ENCODE peak calls at places on chromosomes 6 and 20, in four cellular contexts. One of them, this sample, is unnamed. For H3K4me1, the result is how much of the 10 kb centered on the place peaks cover.

GRCh38 chr6:73207221-73207837 is 18.0 kb downstream of the KHDC1L start:
- DNase-seq in heart left ventricle: no peak
- DNase-seq in K562: no peak
- DNase-seq in A549: no peak
- DNase-seq in this sample: no peak

GRCh38 chr20:50260480-50261221 is 70.0 kb downstream of the CEBPB start:
- DNase-seq in heart left ventricle: no peak
- DNase-seq in K562: peak
- DNase-seq in A549: no peak
- DNase-seq in this sample: no peak

GRCh38 chr20:5734559-5735137 is 15.6 kb upstream of the SHLD1 start:
- DNase-seq in heart left ventricle: no peak
- DNase-seq in K562: no peak
- DNase-seq in A549: no peak
- DNase-seq in this sample: no peak

GRCh38 chr6:111533087-111533784 is 50.2 kb upstream of the REV3L start:
- DNase-seq in heart left ventricle: no peak
- DNase-seq in K562: no peak
- DNase-seq in A549: no peak
- DNase-seq in this sample: no peak

GRCh38 chr6:152457949-152458624 is 179.1 kb downstream of the SYNE1 start:
- DNase-seq in heart left ventricle: no peak
- DNase-seq in K562: no peak
- DNase-seq in A549: no peak
- DNase-seq in this sample: no peak

GRCh38 chr6:1665214-1665613 is 55.5 kb downstream of the FOXC1 start:
- DNase-seq in heart left ventricle: no peak
- DNase-seq in K562: no peak
- DNase-seq in A549: no peak
- DNase-seq in this sample: no peak

GRCh38 chr20:57555457-57556184 is 5.3 kb upstream of the PCK1 start:
- DNase-seq in heart left ventricle: no peak
- DNase-seq in K562: no peak
- DNase-seq in A549: no peak
- DNase-seq in this sample: no peak

GRCh38 chr20:35093245-35093884 is 758 bp upstream of the TRPC4AP start:
- DNase-seq in heart left ventricle: no peak
- DNase-seq in K562: no peak
- DNase-seq in A549: peak
- DNase-seq in this sample: no peak

GRCh38 chr6:39453236-39453635 is 130.7 kb upstream of the KCNK16 start:
- DNase-seq in heart left ventricle: no peak
- DNase-seq in K562: no peak
- DNase-seq in A549: no peak
- DNase-seq in this sample: no peak

GRCh38 chr6:30570263-30570662 is 979 bp upstream of the ABCF1 start:
- DNase-seq in heart left ventricle: no peak
- DNase-seq in K562: no peak
- DNase-seq in A549: no peak
- DNase-seq in this sample: no peak

GRCh38 chr6:154937306-154938244 is 57.5 kb upstream of the TIAM2 start:
- DNase-seq in heart left ventricle: no peak
- DNase-seq in K562: no peak
- DNase-seq in A549: no peak
- DNase-seq in this sample: peak

GRCh38 chr6:89034586-89035251 is 45.8 kb upstream of the PNRC1 start:
- DNase-seq in heart left ventricle: no peak
- DNase-seq in K562: no peak
- DNase-seq in A549: no peak
- DNase-seq in this sample: no peak

GRCh38 chr6:151300267-151300930 is 60.6 kb downstream of the AKAP12 start:
- DNase-seq in heart left ventricle: no peak
- DNase-seq in K562: no peak
- DNase-seq in A549: no peak
- DNase-seq in this sample: no peak

GRCh38 chr6:90286884-90287488 is 9.7 kb downstream of the BACH2 start:
- DNase-seq in heart left ventricle: no peak
- DNase-seq in K562: peak
- DNase-seq in A549: peak
- DNase-seq in this sample: no peak

GRCh38 chr6:111804627-111805235 is 68.5 kb downstream of the FYN start:
- DNase-seq in heart left ventricle: no peak
- DNase-seq in K562: peak
- DNase-seq in A549: no peak
- DNase-seq in this sample: peak

GRCh38 chr6:81242634-81243033 is 509.8 kb downstream of the TENT5A start:
- DNase-seq in heart left ventricle: no peak
- DNase-seq in K562: no peak
- DNase-seq in A549: no peak
- DNase-seq in this sample: no peak

GRCh38 chr6:169837529-169838250 is 86.3 kb downstream of the ERMARD start:
- DNase-seq in heart left ventricle: no peak
- DNase-seq in K562: no peak
- DNase-seq in A549: no peak
- DNase-seq in this sample: no peak

GRCh38 chr6:114323784-114324183 is 19.0 kb downstream of the HS3ST5 start:
- DNase-seq in heart left ventricle: no peak
- DNase-seq in K562: no peak
- DNase-seq in A549: no peak
- DNase-seq in this sample: no peak

DNA sequence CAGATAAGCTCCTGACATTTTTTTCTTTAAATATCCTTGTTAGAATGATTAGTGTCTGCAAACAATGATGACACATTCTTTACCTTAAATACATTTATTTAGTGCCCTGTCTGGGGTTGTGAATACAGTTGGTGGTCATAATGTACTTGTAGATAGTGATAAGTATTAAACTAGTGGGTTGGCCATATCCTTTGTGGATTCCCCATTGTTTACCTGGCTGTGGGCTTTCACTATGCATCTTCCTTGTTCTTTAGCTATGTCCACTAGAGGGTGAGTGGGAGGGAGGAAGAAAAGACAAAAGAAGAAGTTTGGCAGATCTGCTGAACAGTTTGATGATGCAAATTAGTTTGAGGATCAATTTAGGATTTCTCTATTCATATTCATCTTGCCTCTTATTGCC is 15.7 kb downstream of the HS3ST5 start:
- DNase-seq in heart left ventricle: no peak
- DNase-seq in K562: no peak
- DNase-seq in A549: no peak
- DNase-seq in this sample: no peak
- H3K4me1 ChIP-seq in heart left ventricle: under half
- H3K4me1 ChIP-seq in K562: under half
- H3K4me1 ChIP-seq in A549: under half
- H3K4me1 ChIP-seq in this sample: under half

GRCh38 chr6:137878810-137879285 is 11.8 kb downstream of the TNFAIP3 start:
- DNase-seq in heart left ventricle: peak
- DNase-seq in K562: no peak
- DNase-seq in A549: no peak
- DNase-seq in this sample: no peak
- H3K4me1 ChIP-seq in heart left ventricle: under half
- H3K4me1 ChIP-seq in K562: under half
- H3K4me1 ChIP-seq in A549: under half
- H3K4me1 ChIP-seq in this sample: under half

GRCh38 chr20:63617876-63618265 is 9.0 kb downstream of the GMEB2 start:
- DNase-seq in heart left ventricle: no peak
- DNase-seq in K562: no peak
- DNase-seq in A549: no peak
- DNase-seq in this sample: no peak
- H3K4me1 ChIP-seq in heart left ventricle: under half
- H3K4me1 ChIP-seq in K562: under half
- H3K4me1 ChIP-seq in A549: under half
- H3K4me1 ChIP-seq in this sample: under half

GRCh38 chr20:59123677-59124060 is 40.0 kb upstream of the ZNF831 start:
- DNase-seq in heart left ventricle: no peak
- DNase-seq in K562: no peak
- DNase-seq in A549: no peak
- DNase-seq in this sample: no peak
- H3K4me1 ChIP-seq in heart left ventricle: under half
- H3K4me1 ChIP-seq in K562: under half
- H3K4me1 ChIP-seq in A549: under half
- H3K4me1 ChIP-seq in this sample: under half

DNA sequence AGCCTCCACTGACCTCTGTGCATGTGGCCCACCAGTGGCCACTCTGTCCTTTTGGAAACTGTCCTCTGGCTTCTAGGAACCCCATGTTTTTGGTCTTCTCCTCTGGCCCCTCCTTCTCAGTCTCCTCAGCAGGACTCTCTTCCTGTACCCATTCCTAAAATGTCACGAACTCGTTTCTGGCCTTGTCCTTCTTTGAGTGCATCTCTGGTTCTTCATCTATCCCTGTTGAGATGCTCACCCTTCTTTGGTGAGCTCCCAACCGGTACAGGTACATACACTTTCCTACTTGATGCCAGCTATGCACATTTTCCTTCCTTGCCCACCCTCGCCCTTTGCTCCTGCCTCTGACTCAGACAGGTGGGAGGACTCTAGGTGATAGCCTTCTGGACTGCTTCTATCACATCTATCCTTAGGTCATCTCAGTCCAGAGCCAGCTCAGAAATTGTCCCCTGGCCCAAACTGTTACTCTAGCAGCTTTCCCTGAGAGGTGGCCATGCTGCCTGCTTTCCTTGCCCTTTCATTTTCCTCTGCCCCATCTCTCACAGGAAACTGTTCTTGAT is 14.8 kb upstream of the NNAT start:
- DNase-seq in heart left ventricle: no peak
- DNase-seq in K562: no peak
- DNase-seq in A549: no peak
- DNase-seq in this sample: no peak
- H3K4me1 ChIP-seq in heart left ventricle: under half
- H3K4me1 ChIP-seq in K562: under half
- H3K4me1 ChIP-seq in A549: under half
- H3K4me1 ChIP-seq in this sample: under half

DNA sequence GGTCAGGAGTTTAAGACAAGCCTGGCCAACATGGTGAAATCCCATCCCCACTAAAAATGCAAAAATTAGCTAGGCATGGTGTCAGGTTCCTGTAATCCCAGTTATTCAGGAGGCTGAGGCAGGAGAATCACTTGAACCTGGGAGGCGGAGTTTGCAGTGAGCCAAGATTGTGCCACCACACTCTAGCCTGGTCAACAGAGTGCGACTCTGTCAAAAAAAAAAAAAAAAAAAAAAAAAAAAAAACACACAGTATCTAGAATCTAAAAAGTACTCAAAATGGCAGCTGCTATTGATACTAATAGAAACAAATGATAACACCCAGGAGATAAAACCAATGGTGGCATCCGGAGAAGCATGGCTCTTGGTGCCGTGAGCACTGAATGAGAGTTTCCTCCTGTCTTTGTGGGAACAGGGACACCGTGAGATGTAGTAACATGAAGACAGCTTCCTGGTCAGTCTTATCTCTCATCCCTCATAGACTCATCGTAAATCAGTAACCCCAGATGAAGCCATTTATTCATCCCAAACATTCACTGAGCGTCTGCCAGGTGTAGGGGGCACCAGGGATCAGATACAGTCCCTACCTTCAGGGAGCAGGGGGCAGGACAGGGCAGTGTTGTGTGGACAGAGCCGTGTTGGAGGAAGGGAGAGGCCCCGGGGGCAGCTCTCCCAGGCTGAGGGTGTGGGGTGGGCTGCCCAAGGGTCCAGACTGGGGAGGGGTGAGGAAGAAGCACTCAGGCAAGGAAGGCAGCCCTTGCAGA is 66.1 kb downstream of the SYNJ2 start:
- DNase-seq in heart left ventricle: no peak
- DNase-seq in K562: no peak
- DNase-seq in A549: no peak
- DNase-seq in this sample: no peak
- H3K4me1 ChIP-seq in heart left ventricle: under half
- H3K4me1 ChIP-seq in K562: under half
- H3K4me1 ChIP-seq in A549: under half
- H3K4me1 ChIP-seq in this sample: under half

GRCh38 chr6:128740951-128741350 is 142.0 kb upstream of the LAMA2 start:
- DNase-seq in heart left ventricle: no peak
- DNase-seq in K562: no peak
- DNase-seq in A549: no peak
- DNase-seq in this sample: no peak
- H3K4me1 ChIP-seq in heart left ventricle: under half
- H3K4me1 ChIP-seq in K562: under half
- H3K4me1 ChIP-seq in A549: under half
- H3K4me1 ChIP-seq in this sample: under half

DNA sequence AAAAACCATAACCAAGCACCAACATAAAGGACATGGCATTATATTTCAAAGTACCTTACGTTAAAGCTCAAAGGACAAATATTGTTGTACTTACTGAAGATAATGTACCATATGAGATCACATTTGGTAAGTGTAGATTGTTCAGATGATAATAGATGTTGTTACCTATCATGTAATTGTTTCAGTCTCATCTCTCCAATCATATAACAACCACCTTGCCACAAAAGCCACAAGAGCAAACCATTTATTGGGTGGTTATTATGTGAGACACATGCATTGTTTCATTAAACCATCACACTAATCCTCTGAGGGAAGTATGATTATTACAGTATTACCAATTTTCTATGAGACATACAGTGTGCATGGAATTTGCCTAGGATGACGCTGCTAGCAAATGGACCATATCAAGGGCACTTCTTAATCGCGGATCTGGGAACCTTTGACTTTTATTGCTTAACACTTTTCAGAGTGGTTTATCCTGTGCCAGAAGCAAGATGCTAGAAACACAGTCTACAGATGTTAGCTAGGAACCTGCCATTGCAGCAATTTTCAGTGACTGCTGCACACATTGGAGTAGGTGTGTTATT is 149.7 kb upstream of the AKIRIN2 start:
- DNase-seq in heart left ventricle: no peak
- DNase-seq in K562: no peak
- DNase-seq in A549: no peak
- DNase-seq in this sample: no peak
- H3K4me1 ChIP-seq in heart left ventricle: under half
- H3K4me1 ChIP-seq in K562: under half
- H3K4me1 ChIP-seq in A549: under half
- H3K4me1 ChIP-seq in this sample: under half

GRCh38 chr20:33812673-33813462 is 1.7 kb downstream of the CHMP4B start:
- DNase-seq in heart left ventricle: no peak
- DNase-seq in K562: peak
- DNase-seq in A549: peak
- DNase-seq in this sample: no peak

GRCh38 chr20:33817411-33817810 is 6.3 kb downstream of the CHMP4B start:
- DNase-seq in heart left ventricle: no peak
- DNase-seq in K562: no peak
- DNase-seq in A549: no peak
- DNase-seq in this sample: no peak

GRCh38 chr20:33816191-33816590 is 5.0 kb downstream of the CHMP4B start:
- DNase-seq in heart left ventricle: no peak
- DNase-seq in K562: no peak
- DNase-seq in A549: no peak
- DNase-seq in this sample: no peak

GRCh38 chr20:33814238-33814712 is 3.1 kb downstream of the CHMP4B start:
- DNase-seq in heart left ventricle: no peak
- DNase-seq in K562: no peak
- DNase-seq in A549: no peak
- DNase-seq in this sample: no peak

GRCh38 chr20:33815671-33816070 is 4.5 kb downstream of the CHMP4B start:
- DNase-seq in heart left ventricle: no peak
- DNase-seq in K562: no peak
- DNase-seq in A549: no peak
- DNase-seq in this sample: no peak
- H3K4me1 ChIP-seq in heart left ventricle: half or more
- H3K4me1 ChIP-seq in K562: under half
- H3K4me1 ChIP-seq in A549: under half
- H3K4me1 ChIP-seq in this sample: under half